ENCODE peak calls at places on chromosomes 5 and 9, in seven cellular contexts. One of them, this sample, is unnamed.

GRCh38 chr9:4143951-4144717 is 155.7 kb downstream of the GLIS3 start:
- DNase-seq in stomach: no peak
- DNase-seq in endothelial cell of umbilical vein: no peak
- DNase-seq in tibial artery: no peak
- DNase-seq in ovary: no peak
- DNase-seq in fibroblast of lung: peak
- DNase-seq in kidney: no peak
- DNase-seq in this sample: no peak

GRCh38 chr5:143921525-143922311 is 109.8 kb downstream of the HMHB1 start:
- DNase-seq in fibroblast of lung: peak
- DNase-seq in tibial artery: no peak
- DNase-seq in kidney: no peak
- DNase-seq in ovary: no peak
- DNase-seq in endothelial cell of umbilical vein: peak
- DNase-seq in stomach: no peak
- DNase-seq in this sample: no peak

GRCh38 chr5:174560861-174561260 is 163.5 kb upstream of the MSX2 start:
- DNase-seq in tibial artery: no peak
- DNase-seq in endothelial cell of umbilical vein: no peak
- DNase-seq in kidney: no peak
- DNase-seq in stomach: no peak
- DNase-seq in ovary: no peak
- DNase-seq in fibroblast of lung: no peak
- DNase-seq in this sample: no peak

GRCh38 chr9:5633243-5633642 is 4.3 kb downstream of the RIC1 start:
- DNase-seq in fibroblast of lung: no peak
- DNase-seq in stomach: no peak
- DNase-seq in endothelial cell of umbilical vein: no peak
- DNase-seq in ovary: no peak
- DNase-seq in kidney: no peak
- DNase-seq in tibial artery: no peak
- DNase-seq in this sample: no peak

GRCh38 chr5:91225848-91226686 is 157.1 kb downstream of the ARRDC3 start:
- DNase-seq in endothelial cell of umbilical vein: no peak
- DNase-seq in tibial artery: no peak
- DNase-seq in stomach: peak
- DNase-seq in fibroblast of lung: no peak
- DNase-seq in kidney: no peak
- DNase-seq in ovary: no peak
- DNase-seq in this sample: peak

GRCh38 chr5:58255970-58256369 is 203.9 kb downstream of the PLK2 start:
- DNase-seq in stomach: no peak
- DNase-seq in endothelial cell of umbilical vein: no peak
- DNase-seq in kidney: no peak
- DNase-seq in fibroblast of lung: no peak
- DNase-seq in tibial artery: no peak
- DNase-seq in ovary: no peak
- DNase-seq in this sample: no peak

GRCh38 chr5:142874537-142874936 is 104.4 kb downstream of the ARHGAP26 start:
- DNase-seq in ovary: no peak
- DNase-seq in fibroblast of lung: peak
- DNase-seq in stomach: peak
- DNase-seq in tibial artery: peak
- DNase-seq in kidney: peak
- DNase-seq in endothelial cell of umbilical vein: peak
- DNase-seq in this sample: no peak

GRCh38 chr5:78574731-78575161 is 73.8 kb downstream of the LHFPL2 start:
- DNase-seq in tibial artery: no peak
- DNase-seq in fibroblast of lung: no peak
- DNase-seq in stomach: no peak
- DNase-seq in ovary: no peak
- DNase-seq in endothelial cell of umbilical vein: no peak
- DNase-seq in kidney: no peak
- DNase-seq in this sample: no peak

GRCh38 chr9:115264333-115264732 is 146.4 kb upstream of the TNC start:
- DNase-seq in kidney: no peak
- DNase-seq in ovary: no peak
- DNase-seq in fibroblast of lung: peak
- DNase-seq in endothelial cell of umbilical vein: no peak
- DNase-seq in stomach: no peak
- DNase-seq in tibial artery: no peak
- DNase-seq in this sample: no peak

GRCh38 chr9:124697326-124698200 is 73.5 kb downstream of the NR6A1 start:
- DNase-seq in ovary: no peak
- DNase-seq in kidney: no peak
- DNase-seq in tibial artery: no peak
- DNase-seq in endothelial cell of umbilical vein: peak
- DNase-seq in stomach: no peak
- DNase-seq in fibroblast of lung: peak
- DNase-seq in this sample: no peak

GRCh38 chr9:89877051-89878002 is 272.5 kb downstream of the GADD45G start:
- DNase-seq in ovary: peak
- DNase-seq in kidney: no peak
- DNase-seq in stomach: peak
- DNase-seq in tibial artery: peak
- DNase-seq in endothelial cell of umbilical vein: no peak
- DNase-seq in fibroblast of lung: no peak
- DNase-seq in this sample: peak

GRCh38 chr5:96538831-96539250 is 105.8 kb upstream of the PCSK1 start:
- DNase-seq in ovary: no peak
- DNase-seq in endothelial cell of umbilical vein: peak
- DNase-seq in tibial artery: no peak
- DNase-seq in stomach: no peak
- DNase-seq in kidney: no peak
- DNase-seq in fibroblast of lung: peak
- DNase-seq in this sample: no peak

GRCh38 chr5:143004361-143004802 is 234.2 kb downstream of the ARHGAP26 start:
- DNase-seq in ovary: no peak
- DNase-seq in stomach: no peak
- DNase-seq in kidney: no peak
- DNase-seq in endothelial cell of umbilical vein: no peak
- DNase-seq in tibial artery: no peak
- DNase-seq in fibroblast of lung: no peak
- DNase-seq in this sample: no peak

GRCh38 chr5:73957397-73958001 is 331.5 kb downstream of the ARHGEF28 start:
- DNase-seq in endothelial cell of umbilical vein: no peak
- DNase-seq in kidney: no peak
- DNase-seq in fibroblast of lung: no peak
- DNase-seq in tibial artery: no peak
- DNase-seq in ovary: peak
- DNase-seq in stomach: no peak
- DNase-seq in this sample: no peak

GRCh38 chr5:122863721-122864120 is 18.3 kb downstream of the SNX24 start:
- DNase-seq in fibroblast of lung: no peak
- DNase-seq in ovary: no peak
- DNase-seq in endothelial cell of umbilical vein: no peak
- DNase-seq in tibial artery: no peak
- DNase-seq in kidney: no peak
- DNase-seq in stomach: no peak
- DNase-seq in this sample: no peak

GRCh38 chr9:79570449-79571308 is 1.1 kb upstream of the TLE4 start:
- DNase-seq in ovary: no peak
- DNase-seq in endothelial cell of umbilical vein: peak
- DNase-seq in kidney: peak
- DNase-seq in fibroblast of lung: peak
- DNase-seq in stomach: peak
- DNase-seq in tibial artery: peak
- DNase-seq in this sample: no peak

GRCh38 chr5:102771435-102771834 is 16.3 kb downstream of the PAM start:
- DNase-seq in ovary: no peak
- DNase-seq in kidney: no peak
- DNase-seq in fibroblast of lung: no peak
- DNase-seq in tibial artery: no peak
- DNase-seq in stomach: no peak
- DNase-seq in endothelial cell of umbilical vein: peak
- DNase-seq in this sample: no peak

GRCh38 chr9:138100711-138101349 is 223.2 kb downstream of the CACNA1B start:
- DNase-seq in fibroblast of lung: no peak
- DNase-seq in stomach: peak
- DNase-seq in endothelial cell of umbilical vein: no peak
- DNase-seq in kidney: peak
- DNase-seq in tibial artery: no peak
- DNase-seq in ovary: no peak
- DNase-seq in this sample: no peak

GRCh38 chr5:120655828-120656435 is 191.8 kb downstream of the PRR16 start:
- DNase-seq in kidney: no peak
- DNase-seq in tibial artery: no peak
- DNase-seq in endothelial cell of umbilical vein: peak
- DNase-seq in ovary: no peak
- DNase-seq in fibroblast of lung: peak
- DNase-seq in stomach: peak
- DNase-seq in this sample: no peak

GRCh38 chr5:166370928-166371690 is 1920.3 kb upstream of the WWC1 start:
- DNase-seq in endothelial cell of umbilical vein: no peak
- DNase-seq in tibial artery: no peak
- DNase-seq in ovary: no peak
- DNase-seq in kidney: no peak
- DNase-seq in stomach: no peak
- DNase-seq in fibroblast of lung: peak
- DNase-seq in this sample: no peak

GRCh38 chr5:154042751-154043150 is 4.0 kb downstream of the MFAP3 start:
- DNase-seq in ovary: no peak
- DNase-seq in stomach: no peak
- DNase-seq in fibroblast of lung: peak
- DNase-seq in kidney: no peak
- DNase-seq in endothelial cell of umbilical vein: peak
- DNase-seq in tibial artery: no peak
- DNase-seq in this sample: no peak

GRCh38 chr9:37986771-37987258 is 82.2 kb downstream of the SHB start:
- DNase-seq in fibroblast of lung: no peak
- DNase-seq in stomach: no peak
- DNase-seq in tibial artery: peak
- DNase-seq in kidney: peak
- DNase-seq in ovary: no peak
- DNase-seq in endothelial cell of umbilical vein: no peak
- DNase-seq in this sample: no peak

GRCh38 chr5:27906911-27907590 is 868.7 kb upstream of the CDH9 start:
- DNase-seq in ovary: no peak
- DNase-seq in stomach: no peak
- DNase-seq in fibroblast of lung: no peak
- DNase-seq in kidney: no peak
- DNase-seq in tibial artery: no peak
- DNase-seq in endothelial cell of umbilical vein: no peak
- DNase-seq in this sample: no peak

GRCh38 chr5:177972613-177973012 is 23.4 kb downstream of the PROP1 start:
- DNase-seq in kidney: no peak
- DNase-seq in ovary: no peak
- DNase-seq in fibroblast of lung: peak
- DNase-seq in stomach: no peak
- DNase-seq in tibial artery: no peak
- DNase-seq in endothelial cell of umbilical vein: no peak
- DNase-seq in this sample: no peak

GRCh38 chr9:27280858-27281257 is 16.1 kb downstream of the EQTN start:
- DNase-seq in ovary: no peak
- DNase-seq in fibroblast of lung: no peak
- DNase-seq in stomach: no peak
- DNase-seq in endothelial cell of umbilical vein: peak
- DNase-seq in tibial artery: no peak
- DNase-seq in kidney: no peak
- DNase-seq in this sample: no peak

GRCh38 chr5:65928860-65929259 is 2.5 kb downstream of the ERBIN start:
- DNase-seq in kidney: no peak
- DNase-seq in ovary: no peak
- DNase-seq in endothelial cell of umbilical vein: no peak
- DNase-seq in tibial artery: no peak
- DNase-seq in stomach: no peak
- DNase-seq in fibroblast of lung: no peak
- DNase-seq in this sample: no peak

GRCh38 chr5:65926893-65927292 is 518 bp downstream of the ERBIN start:
- DNase-seq in fibroblast of lung: peak
- DNase-seq in stomach: no peak
- DNase-seq in tibial artery: no peak
- DNase-seq in ovary: no peak
- DNase-seq in kidney: no peak
- DNase-seq in endothelial cell of umbilical vein: no peak
- DNase-seq in this sample: no peak

GRCh38 chr5:65928341-65928752 is 2.0 kb downstream of the ERBIN start:
- DNase-seq in fibroblast of lung: peak
- DNase-seq in stomach: no peak
- DNase-seq in tibial artery: no peak
- DNase-seq in kidney: no peak
- DNase-seq in ovary: no peak
- DNase-seq in endothelial cell of umbilical vein: peak
- DNase-seq in this sample: no peak

GRCh38 chr5:65926276-65926761 is at the start of gene ERBIN:
- DNase-seq in ovary: peak
- DNase-seq in fibroblast of lung: peak
- DNase-seq in tibial artery: peak
- DNase-seq in stomach: peak
- DNase-seq in endothelial cell of umbilical vein: peak
- DNase-seq in kidney: peak
- DNase-seq in this sample: peak

GRCh38 chr5:65927497-65928340 is 1.3 kb downstream of the ERBIN start:
- DNase-seq in endothelial cell of umbilical vein: peak
- DNase-seq in tibial artery: no peak
- DNase-seq in kidney: no peak
- DNase-seq in fibroblast of lung: peak
- DNase-seq in stomach: no peak
- DNase-seq in ovary: no peak
- DNase-seq in this sample: no peak
- H3K4me3 ChIP-seq in endothelial cell of umbilical vein: peak
- H3K4me3 ChIP-seq in tibial artery: peak
- H3K4me3 ChIP-seq in kidney: peak
- H3K4me3 ChIP-seq in fibroblast of lung: peak
- H3K4me3 ChIP-seq in stomach: peak
- H3K4me3 ChIP-seq in ovary: peak
- H3K4me3 ChIP-seq in this sample: peak

GRCh38 chr9:123355761-123356520 is at the start of gene CRB2:
- DNase-seq in fibroblast of lung: no peak
- DNase-seq in endothelial cell of umbilical vein: no peak
- DNase-seq in ovary: no peak
- DNase-seq in tibial artery: no peak
- DNase-seq in kidney: no peak
- DNase-seq in stomach: no peak
- DNase-seq in this sample: no peak
- TF ChIP-seq CTCF in fibroblast of lung: no peak
- TF ChIP-seq CTCF in endothelial cell of umbilical vein: no peak
- TF ChIP-seq CTCF in ovary: no peak
- TF ChIP-seq CTCF in tibial artery: no peak
- TF ChIP-seq CTCF in kidney: no peak
- TF ChIP-seq CTCF in stomach: no peak
- TF ChIP-seq CTCF in this sample: no peak

DNA sequence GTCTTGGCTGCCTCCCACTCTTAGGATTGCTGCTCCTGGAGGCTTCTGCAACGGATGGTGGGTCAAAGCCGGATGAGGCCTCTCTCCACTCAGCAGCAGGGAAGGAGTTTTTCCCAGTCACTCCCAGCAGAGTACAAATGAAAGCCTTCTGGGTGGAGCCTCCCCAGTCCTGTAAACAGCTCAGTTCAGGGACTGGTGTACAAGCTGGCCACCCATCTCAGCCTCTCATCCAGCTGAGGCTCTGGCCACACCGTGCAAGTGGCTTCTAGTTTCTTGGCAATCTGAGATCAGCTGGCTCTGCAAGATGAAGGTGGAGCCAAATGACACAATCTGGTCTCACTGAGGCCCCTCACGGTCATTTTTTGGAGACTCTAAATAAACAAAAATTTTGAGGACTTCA is 10.0 kb downstream of the GPX3 start:
- DNase-seq in stomach: no peak
- DNase-seq in tibial artery: peak
- DNase-seq in ovary: no peak
- DNase-seq in kidney: no peak
- DNase-seq in endothelial cell of umbilical vein: no peak
- DNase-seq in fibroblast of lung: peak
- DNase-seq in this sample: no peak
- H3K27ac ChIP-seq in stomach: peak
- H3K27ac ChIP-seq in tibial artery: peak
- H3K27ac ChIP-seq in ovary: no peak
- H3K27ac ChIP-seq in kidney: no peak
- H3K27ac ChIP-seq in endothelial cell of umbilical vein: no peak
- H3K27ac ChIP-seq in fibroblast of lung: no peak
- H3K27ac ChIP-seq in this sample: no peak

GRCh38 chr9:113373676-113374392 is 3.0 kb downstream of the HDHD3 start:
- DNase-seq in stomach: no peak
- DNase-seq in endothelial cell of umbilical vein: no peak
- DNase-seq in kidney: no peak
- DNase-seq in ovary: no peak
- DNase-seq in fibroblast of lung: no peak
- DNase-seq in tibial artery: no peak
- DNase-seq in this sample: no peak
- H3K4me3 ChIP-seq in stomach: no peak
- H3K4me3 ChIP-seq in endothelial cell of umbilical vein: no peak
- H3K4me3 ChIP-seq in kidney: peak
- H3K4me3 ChIP-seq in ovary: no peak
- H3K4me3 ChIP-seq in fibroblast of lung: no peak
- H3K4me3 ChIP-seq in tibial artery: no peak
- H3K4me3 ChIP-seq in this sample: no peak

This sample was measured in CD8-positive, alpha-beta T cell.